ENCODE peak calls at places on chromosome 9, in five cellular contexts. J is GM13976, H is PC-9, O is B cell, D is WTC11. S is an unnamed sample.

GRCh38 chr9:130837002-130837511 is 2.0 kb downstream of the ABL1 start:
- DNase-seq in J (no peak), H (no peak), O (no peak), D (no peak), S (no peak)

GRCh38 chr9:96344458-96345180 is 38.9 kb downstream of the SLC35D2 start:
- DNase-seq in J (no peak), H (peak; percentile 66), O (no peak), D (no peak), S (no peak)

GRCh38 chr9:16680965-16681658 is 189.4 kb downstream of the BNC2 start:
- DNase-seq in J (no peak), H (no peak), O (no peak), D (no peak), S (no peak)

GRCh38 chr9:112028242-112029221 is 131.9 kb downstream of the UGCG start:
- DNase-seq in J (peak; percentile 44), H (no peak), O (no peak), D (no peak), S (peak; percentile 61)

GRCh38 chr9:136328622-136329041 is 1.3 kb downstream of the GPSM1 start:
- DNase-seq in J (no peak), H (no peak), O (peak; percentile 68), D (no peak), S (no peak)

GRCh38 chr9:14098102-14098501 is 215.8 kb downstream of the NFIB start:
- DNase-seq in J (no peak), H (no peak), O (no peak), D (no peak), S (no peak)

GRCh38 chr9:35481347-35481975 is 8.4 kb upstream of the RUSC2 start:
- DNase-seq in J (peak; percentile 51), H (peak; percentile 57), O (peak; percentile 23), D (peak; percentile 59), S (peak; percentile 58)

GRCh38 chr9:88589656-88590055 is 54.7 kb downstream of the NXNL2 start:
- DNase-seq in J (no peak), H (no peak), O (no peak), D (no peak), S (no peak)

GRCh38 chr9:133802256-133802655 is 64.1 kb upstream of the SARDH start:
- DNase-seq in J (no peak), H (no peak), O (no peak), D (no peak), S (no peak)

GRCh38 chr9:100084145-100084478 is 14.7 kb downstream of the ERP44 start:
- DNase-seq in J (peak; percentile 9), H (no peak), O (no peak), D (no peak), S (no peak)

GRCh38 chr9:129595323-129595741 is 25.6 kb downstream of the C9orf50 start:
- DNase-seq in J (no peak), H (no peak), O (no peak), D (no peak), S (no peak)

GRCh38 chr9:91495450-91495849 is 71.8 kb upstream of the NFIL3 start:
- DNase-seq in J (no peak), H (peak; percentile 21), O (no peak), D (no peak), S (no peak)

GRCh38 chr9:116585896-116586295 is 101.2 kb upstream of the TRIM32 start:
- DNase-seq in J (no peak), H (no peak), O (no peak), D (no peak), S (no peak)

GRCh38 chr9:116592926-116593325 is 94.2 kb upstream of the TRIM32 start:
- DNase-seq in J (no peak), H (no peak), O (no peak), D (no peak), S (no peak)

GRCh38 chr9:116587919-116588318 is 99.2 kb upstream of the TRIM32 start:
- DNase-seq in J (no peak), H (no peak), O (no peak), D (no peak), S (no peak)

GRCh38 chr9:116585204-116585603 is 101.9 kb upstream of the TRIM32 start:
- DNase-seq in J (no peak), H (no peak), O (no peak), D (no peak), S (no peak)

DNA sequence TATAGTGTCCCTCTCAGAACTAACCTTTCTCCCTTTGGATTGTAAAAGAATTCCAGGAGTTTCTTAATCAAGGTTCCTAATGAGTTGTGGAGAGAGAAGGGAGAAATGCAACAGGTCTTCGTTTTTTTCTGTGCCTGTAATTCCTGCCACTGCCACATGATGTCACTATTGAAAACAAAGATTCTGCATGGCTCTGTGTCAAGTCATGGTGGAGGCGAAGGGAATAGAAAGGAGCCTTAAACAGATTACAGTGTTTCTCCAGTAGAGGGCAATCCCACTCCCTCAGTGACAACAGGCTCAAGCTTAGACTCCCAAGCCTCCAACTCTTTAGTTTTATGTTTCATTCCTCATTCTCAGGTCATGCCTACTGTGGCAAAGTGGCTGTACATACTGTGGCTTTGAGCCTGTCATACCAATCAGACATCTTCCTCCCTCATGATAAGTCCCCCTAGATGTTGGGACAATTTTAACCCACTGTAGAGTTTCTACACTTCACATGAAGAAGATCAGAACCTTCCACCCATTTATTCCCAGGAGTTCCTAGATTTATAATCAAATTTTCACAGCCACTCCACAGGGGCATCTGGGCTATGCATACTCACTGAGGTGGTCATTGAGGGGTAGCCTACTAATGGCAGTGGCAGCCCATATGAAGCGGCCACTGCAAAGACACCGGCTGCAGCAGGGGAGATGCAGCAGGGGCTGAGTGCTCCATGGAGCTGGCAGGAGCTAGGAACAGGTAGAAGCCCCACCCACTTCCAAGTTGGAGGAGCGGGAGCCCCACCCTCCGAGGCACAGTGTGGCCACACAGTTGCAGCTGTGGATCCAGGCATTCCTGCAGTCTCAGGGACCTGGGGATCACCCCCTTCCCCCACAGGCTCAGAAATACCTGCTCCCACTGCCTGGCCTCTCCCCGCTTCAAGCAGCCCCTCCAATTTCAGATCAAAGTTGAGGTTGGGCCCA is 97.4 kb upstream of the TRIM32 start:
- DNase-seq in J (peak; percentile 56), H (no peak), O (no peak), D (peak; percentile 64), S (peak; percentile 48)
- TF ChIP-seq CTCF in J (no peak), H (peak; percentile 63), O (no peak), D (peak; percentile 71), S (peak; percentile 59)

GRCh38 chr9:1599961-1600360 is 415.2 kb upstream of the SMARCA2 start:
- DNase-seq in J (no peak), H (no peak), O (no peak), D (no peak), S (no peak)

GRCh38 chr9:1606253-1606652 is 408.9 kb upstream of the SMARCA2 start:
- DNase-seq in J (no peak), H (no peak), O (no peak), D (no peak), S (no peak)

GRCh38 chr9:1604942-1605560 is 410.1 kb upstream of the SMARCA2 start:
- DNase-seq in J (peak; percentile 39), H (no peak), O (no peak), D (no peak), S (peak; percentile 1)
- TF ChIP-seq CTCF in J (peak; percentile 32), H (peak; percentile 54), O (no peak), D (peak; percentile 49), S (peak; percentile 54)

GRCh38 chr9:30775236-30775635 is 1609.2 kb upstream of the ACO1 start:
- DNase-seq in J (no peak), H (no peak), O (no peak), D (no peak), S (no peak)

GRCh38 chr9:30771278-30771677 is 1613.2 kb upstream of the ACO1 start:
- DNase-seq in J (no peak), H (no peak), O (no peak), D (no peak), S (no peak)

GRCh38 chr9:30773427-30773826 is 1611.0 kb upstream of the ACO1 start:
- DNase-seq in J (no peak), H (no peak), O (no peak), D (no peak), S (no peak)

GRCh38 chr9:30774326-30774725 is 1610.1 kb upstream of the ACO1 start:
- DNase-seq in J (no peak), H (no peak), O (no peak), D (peak; percentile 86), S (peak; percentile 4)
- TF ChIP-seq CTCF in J (no peak), H (no peak), O (no peak), D (peak; percentile 38), S (no peak)

GRCh38 chr9:30065888-30066287 is 2318.6 kb upstream of the ACO1 start:
- DNase-seq in J (no peak), H (no peak), O (no peak), D (no peak), S (no peak)
- TF ChIP-seq CTCF in J (no peak), H (peak; percentile 52), O (no peak), D (no peak), S (no peak)

S was measured in activated CD8-positive, alpha-beta T cell treated with anti-CD3 and anti-CD28 coated beads for 36 hours.